ENCODE peak calls at places on chromosomes 11 and 22, in six cellular contexts. D is CD4-positive, alpha-beta memory T cell; F is brain microvascular endothelial cell; O is choroid plexus epithelial cell; X is HAP-1; H is psoas muscle. K is an unnamed sample.

GRCh38 chr11:75625970-75626691 is 42.7 kb downstream of the MAP6 start:
- DNase-seq in D (no peak), F (peak), O (peak), X (no peak), H (no peak), K (peak)

GRCh38 chr11:17951685-17952388 is 61.0 kb downstream of the SERGEF start:
- DNase-seq in D (no peak), F (no peak), O (no peak), X (no peak), H (no peak), K (no peak)

GRCh38 chr22:45290410-45290936 is 5.7 kb downstream of the UPK3A start:
- DNase-seq in D (no peak), F (peak), O (peak), X (no peak), H (peak), K (peak)

GRCh38 chr11:123063396-123064267 is 1.7 kb upstream of the HSPA8 start:
- DNase-seq in D (peak), F (peak), O (peak), X (peak), H (peak), K (peak)

GRCh38 chr11:69249641-69250502 is 44.1 kb upstream of the MYEOV start:
- DNase-seq in D (no peak), F (peak), O (peak), X (no peak), H (no peak), K (peak)

GRCh38 chr11:10387209-10388083 is 67.6 kb upstream of the AMPD3 start:
- DNase-seq in D (no peak), F (peak), O (peak), X (no peak), H (peak), K (peak)

GRCh38 chr22:40258463-40259046 is 80.8 kb downstream of the TNRC6B start:
- DNase-seq in D (peak), F (peak), O (peak), X (no peak), H (no peak), K (no peak)

GRCh38 chr11:3837793-3838192 is 3.0 kb downstream of the RHOG start:
- DNase-seq in D (no peak), F (no peak), O (peak), X (no peak), H (peak), K (peak)

GRCh38 chr11:64729851-64730382 is 6.9 kb upstream of the NRXN2 start:
- DNase-seq in D (no peak), F (no peak), O (peak), X (no peak), H (no peak), K (no peak)

GRCh38 chr11:86222081-86222480 is 22.5 kb upstream of the EED start:
- DNase-seq in D (no peak), F (no peak), O (no peak), X (no peak), H (no peak), K (peak)

GRCh38 chr11:56932572-56933235 is 56.0 kb upstream of the OR5AK2 start:
- DNase-seq in D (no peak), F (peak), O (peak), X (no peak), H (no peak), K (peak)

GRCh38 chr22:48953103-48953720 is 874.5 kb downstream of the BRD1 start:
- DNase-seq in D (no peak), F (no peak), O (no peak), X (no peak), H (no peak), K (no peak)

GRCh38 chr11:18707811-18708340 is 9.3 kb downstream of the TMEM86A start:
- DNase-seq in D (no peak), F (no peak), O (no peak), X (no peak), H (no peak), K (no peak)

GRCh38 chr11:4714300-4714699 is 9.7 kb downstream of the MMP26 start:
- DNase-seq in D (no peak), F (no peak), O (no peak), X (no peak), H (no peak), K (no peak)

GRCh38 chr11:117197516-117198456 is 1.4 kb upstream of the TAGLN start:
- DNase-seq in D (no peak), F (no peak), O (peak), X (no peak), H (peak), K (peak)

GRCh38 chr11:65416341-65417185 is 6.0 kb upstream of the NEAT1 start:
- DNase-seq in D (peak), F (peak), O (peak), X (peak), H (peak), K (peak)

GRCh38 chr11:70413151-70413550 is 14.8 kb downstream of the CTTN start:
- DNase-seq in D (no peak), F (no peak), O (no peak), X (no peak), H (no peak), K (no peak)

GRCh38 chr11:33932721-33933120 is 40.8 kb upstream of the LMO2 start:
- DNase-seq in D (no peak), F (no peak), O (no peak), X (no peak), H (no peak), K (no peak)

GRCh38 chr11:74650498-74650897 is 58.1 kb downstream of the POLD3 start:
- DNase-seq in D (no peak), F (no peak), O (peak), X (no peak), H (peak), K (peak)

GRCh38 chr11:6353367-6353987 is 33.2 kb upstream of the CAVIN3 start:
- DNase-seq in D (peak), F (peak), O (peak), X (peak), H (peak), K (peak)

GRCh38 chr11:2779981-2780849 is 80.4 kb upstream of the KCNQ1OT1 start:
- DNase-seq in D (no peak), F (no peak), O (peak), X (no peak), H (peak), K (peak)

GRCh38 chr11:68503281-68503687 is 42.7 kb downstream of the PPP6R3 start:
- DNase-seq in D (no peak), F (peak), O (peak), X (no peak), H (no peak), K (peak)

GRCh38 chr11:12198261-12198925 is 88.0 kb downstream of the MICAL2 start:
- DNase-seq in D (no peak), F (no peak), O (no peak), X (no peak), H (no peak), K (no peak)

GRCh38 chr11:12195773-12196172 is 85.4 kb downstream of the MICAL2 start:
- DNase-seq in D (peak), F (no peak), O (no peak), X (no peak), H (no peak), K (no peak)

GRCh38 chr11:12196862-12197261 is 86.5 kb downstream of the MICAL2 start:
- DNase-seq in D (no peak), F (no peak), O (no peak), X (no peak), H (no peak), K (no peak)

GRCh38 chr11:12193515-12194336 is 83.3 kb downstream of the MICAL2 start:
- DNase-seq in D (no peak), F (no peak), O (no peak), X (no peak), H (no peak), K (no peak)

GRCh38 chr11:12196335-12196734 is 85.9 kb downstream of the MICAL2 start:
- DNase-seq in D (peak), F (no peak), O (no peak), X (no peak), H (no peak), K (no peak)
- H3K4me3 ChIP-seq in D (peak), F (no peak), O (no peak), X (no peak), H (no peak), K (no peak)

GRCh38 chr11:73315288-73316020 is 7.4 kb downstream of the ARHGEF17 start:
- DNase-seq in D (no peak), F (no peak), O (no peak), X (no peak), H (peak), K (no peak)
- H3K4me3 ChIP-seq in D (no peak), F (no peak), O (peak), X (no peak), H (peak), K (no peak)

GRCh38 chr11:119061256-119061655 is 4.3 kb upstream of the HYOU1 start:
- DNase-seq in D (no peak), F (no peak), O (no peak), X (no peak), H (no peak), K (no peak)

GRCh38 chr11:119062779-119063178 is 4.8 kb upstream of the VPS11 start:
- DNase-seq in D (no peak), F (peak), O (peak), X (no peak), H (no peak), K (peak)

GRCh38 chr11:119067371-119068222 is at the start of gene VPS11:
- DNase-seq in D (peak), F (peak), O (peak), X (peak), H (peak), K (peak)

GRCh38 chr11:119065369-119065768 is 2.2 kb upstream of the VPS11 start:
- DNase-seq in D (peak), F (peak), O (peak), X (no peak), H (no peak), K (peak)

GRCh38 chr11:119066481-119066880 is 1.1 kb upstream of the VPS11 start:
- DNase-seq in D (no peak), F (no peak), O (no peak), X (no peak), H (no peak), K (no peak)
- H3K4me3 ChIP-seq in D (peak), F (peak), O (peak), X (peak), H (peak), K (peak)

GRCh38 chr22:38870312-38870741 is 1.7 kb downstream of the CBX6 start:
- DNase-seq in D (peak), F (peak), O (peak), X (peak), H (peak), K (peak)

GRCh38 chr22:38871360-38872171 is 450 bp downstream of the CBX6 start:
- DNase-seq in D (peak), F (no peak), O (no peak), X (no peak), H (no peak), K (no peak)

GRCh38 chr22:38869663-38870062 is 2.4 kb downstream of the CBX6 start:
- DNase-seq in D (no peak), F (no peak), O (no peak), X (no peak), H (no peak), K (no peak)

GRCh38 chr22:38872172-38872830 is at the start of gene CBX6:
- DNase-seq in D (peak), F (peak), O (peak), X (peak), H (peak), K (peak)

DNA sequence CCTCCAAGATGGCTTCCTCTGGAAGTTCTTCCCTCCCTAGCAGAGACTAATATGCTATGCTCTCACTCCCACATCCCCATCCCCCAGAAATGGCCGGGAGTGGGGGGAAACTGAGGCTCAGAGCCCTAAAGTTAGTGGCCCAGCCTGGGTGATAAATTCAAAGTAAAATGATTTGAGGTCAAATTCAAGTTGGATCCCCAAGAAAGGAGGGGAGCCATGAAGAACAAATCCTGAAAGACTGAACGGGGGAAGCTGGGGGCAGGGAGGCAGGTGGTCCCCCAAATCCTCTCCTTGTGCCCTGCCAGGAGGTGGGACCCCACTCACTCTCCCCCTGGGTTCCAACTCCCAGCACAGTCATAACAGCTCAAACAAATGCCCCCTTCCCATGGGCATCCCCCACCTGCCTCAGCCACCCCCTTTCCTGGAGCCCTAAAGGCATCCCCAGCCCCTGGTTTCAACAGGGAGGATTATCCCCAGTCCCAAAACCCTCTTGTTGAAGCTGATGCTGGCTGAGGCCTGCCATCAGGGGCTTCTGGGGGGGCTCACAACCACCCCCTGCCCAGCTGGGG is 1.1 kb downstream of the CBX6 start:
- DNase-seq in D (no peak), F (no peak), O (no peak), X (no peak), H (no peak), K (no peak)
- H3K4me3 ChIP-seq in D (peak), F (peak), O (peak), X (peak), H (peak), K (peak)

GRCh38 chr22:20438678-20439492 is 1.3 kb upstream of the SCARF2 start:
- DNase-seq in D (no peak), F (no peak), O (no peak), X (no peak), H (peak), K (peak)
- H3K4me3 ChIP-seq in D (no peak), F (no peak), O (peak), X (no peak), H (peak), K (no peak)